ENCODE peak calls at places on chromosomes 1 and 21, in four cellular contexts. One of them, this sample, is unnamed.

GRCh38 chr1:204123376-204123775 is 28.5 kb downstream of the ETNK2 start:
- DNase-seq in K562: peak
- DNase-seq in IMR-90: peak
- DNase-seq in HepG2: no peak
- DNase-seq in this sample: no peak

GRCh38 chr1:64917328-64917861 is 49.0 kb downstream of the JAK1 start:
- DNase-seq in K562: peak
- DNase-seq in IMR-90: peak
- DNase-seq in HepG2: peak
- DNase-seq in this sample: no peak

GRCh38 chr1:64212023-64212422 is 8.6 kb downstream of the UBE2U start:
- DNase-seq in K562: no peak
- DNase-seq in IMR-90: peak
- DNase-seq in HepG2: no peak
- DNase-seq in this sample: no peak

GRCh38 chr1:225114354-225114995 is 185.0 kb downstream of the DNAH14 start:
- DNase-seq in K562: no peak
- DNase-seq in IMR-90: no peak
- DNase-seq in HepG2: no peak
- DNase-seq in this sample: no peak

GRCh38 chr1:160726498-160727391 is 12.3 kb upstream of the SLAMF7 start:
- DNase-seq in K562: peak
- DNase-seq in IMR-90: peak
- DNase-seq in HepG2: peak
- DNase-seq in this sample: no peak

GRCh38 chr1:172547071-172547470 is 14.1 kb downstream of the SUCO start:
- DNase-seq in K562: no peak
- DNase-seq in IMR-90: peak
- DNase-seq in HepG2: no peak
- DNase-seq in this sample: no peak

GRCh38 chr1:222529916-222530315 is 18.0 kb downstream of the HHIPL2 start:
- DNase-seq in K562: no peak
- DNase-seq in IMR-90: no peak
- DNase-seq in HepG2: no peak
- DNase-seq in this sample: no peak

GRCh38 chr1:180310095-180310494 is 80.0 kb downstream of the LHX4 start:
- DNase-seq in K562: no peak
- DNase-seq in IMR-90: peak
- DNase-seq in HepG2: peak
- DNase-seq in this sample: no peak

GRCh38 chr1:29889776-29890175 is 653.5 kb downstream of the PTPRU start:
- DNase-seq in K562: no peak
- DNase-seq in IMR-90: no peak
- DNase-seq in HepG2: no peak
- DNase-seq in this sample: no peak

GRCh38 chr1:177228721-177229088 is 57.9 kb downstream of the BRINP2 start:
- DNase-seq in K562: no peak
- DNase-seq in IMR-90: peak
- DNase-seq in HepG2: no peak
- DNase-seq in this sample: no peak

GRCh38 chr1:207862241-207862787 is 48.6 kb downstream of the CD34 start:
- DNase-seq in K562: no peak
- DNase-seq in IMR-90: peak
- DNase-seq in HepG2: no peak
- DNase-seq in this sample: no peak

GRCh38 chr1:6245086-6245868 is 1.3 kb downstream of the HES3 start:
- DNase-seq in K562: peak
- DNase-seq in IMR-90: peak
- DNase-seq in HepG2: peak
- DNase-seq in this sample: no peak

GRCh38 chr1:165424454-165425283 is 20.3 kb downstream of the RXRG start:
- DNase-seq in K562: no peak
- DNase-seq in IMR-90: no peak
- DNase-seq in HepG2: no peak
- DNase-seq in this sample: no peak

GRCh38 chr1:26785611-26786436 is 1.9 kb upstream of the PIGV start:
- DNase-seq in K562: peak
- DNase-seq in IMR-90: peak
- DNase-seq in HepG2: no peak
- DNase-seq in this sample: no peak

GRCh38 chr1:92817137-92817697 is 14.6 kb upstream of the RPL5 start:
- DNase-seq in K562: no peak
- DNase-seq in IMR-90: no peak
- DNase-seq in HepG2: no peak
- DNase-seq in this sample: no peak

GRCh38 chr1:16250547-16251251 is 13.7 kb upstream of the CPLANE2 start:
- DNase-seq in K562: no peak
- DNase-seq in IMR-90: peak
- DNase-seq in HepG2: no peak
- DNase-seq in this sample: no peak

GRCh38 chr1:38973659-38974437 is 17.2 kb upstream of the AKIRIN1 start:
- DNase-seq in K562: no peak
- DNase-seq in IMR-90: no peak
- DNase-seq in HepG2: no peak
- DNase-seq in this sample: no peak

GRCh38 chr1:228465571-228466146 is 21.5 kb upstream of the RNF187 start:
- DNase-seq in K562: no peak
- DNase-seq in IMR-90: no peak
- DNase-seq in HepG2: no peak
- DNase-seq in this sample: no peak

GRCh38 chr1:18965206-18966173 is 9.0 kb upstream of the IFFO2 start:
- DNase-seq in K562: no peak
- DNase-seq in IMR-90: peak
- DNase-seq in HepG2: no peak
- DNase-seq in this sample: no peak

GRCh38 chr1:239112092-239112491 is 274.3 kb upstream of the CHRM3 start:
- DNase-seq in K562: no peak
- DNase-seq in IMR-90: no peak
- DNase-seq in HepG2: no peak
- DNase-seq in this sample: no peak

GRCh38 chr1:12158362-12159092 is 8.3 kb upstream of the TNFRSF1B start:
- DNase-seq in K562: no peak
- DNase-seq in IMR-90: no peak
- DNase-seq in HepG2: no peak
- DNase-seq in this sample: no peak

GRCh38 chr1:47478090-47478489 is 40.2 kb downstream of the FOXD2 start:
- DNase-seq in K562: no peak
- DNase-seq in IMR-90: no peak
- DNase-seq in HepG2: peak
- DNase-seq in this sample: no peak

GRCh38 chr1:153659175-153659534 is 652 bp downstream of the SNAPIN start:
- DNase-seq in K562: no peak
- DNase-seq in IMR-90: no peak
- DNase-seq in HepG2: no peak
- DNase-seq in this sample: no peak

GRCh38 chr1:212635141-212635601 is 26.6 kb downstream of the ATF3 start:
- DNase-seq in K562: no peak
- DNase-seq in IMR-90: peak
- DNase-seq in HepG2: no peak
- DNase-seq in this sample: peak

GRCh38 chr1:28737245-28738137 is 751 bp downstream of the YTHDF2 start:
- DNase-seq in K562: peak
- DNase-seq in IMR-90: peak
- DNase-seq in HepG2: peak
- DNase-seq in this sample: no peak

GRCh38 chr1:43453442-43454269 is at the start of gene HYI:
- DNase-seq in K562: peak
- DNase-seq in IMR-90: peak
- DNase-seq in HepG2: no peak
- DNase-seq in this sample: peak

GRCh38 chr1:10339815-10340214 is 59.0 kb upstream of the PGD start:
- DNase-seq in K562: peak
- DNase-seq in IMR-90: peak
- DNase-seq in HepG2: no peak
- DNase-seq in this sample: no peak

GRCh38 chr1:85689788-85690404 is 18.3 kb downstream of the ZNHIT6 start:
- DNase-seq in K562: no peak
- DNase-seq in IMR-90: no peak
- DNase-seq in HepG2: no peak
- DNase-seq in this sample: no peak

GRCh38 chr1:177872563-177872900 is 97.3 kb downstream of the SEC16B start:
- DNase-seq in K562: no peak
- DNase-seq in IMR-90: no peak
- DNase-seq in HepG2: peak
- DNase-seq in this sample: no peak

GRCh38 chr1:47533176-47534039 is 95.6 kb downstream of the FOXD2 start:
- DNase-seq in K562: peak
- DNase-seq in IMR-90: peak
- DNase-seq in HepG2: no peak
- DNase-seq in this sample: no peak

GRCh38 chr1:153684892-153685291 is 6.4 kb downstream of the NPR1 start:
- DNase-seq in K562: no peak
- DNase-seq in IMR-90: no peak
- DNase-seq in HepG2: no peak
- DNase-seq in this sample: no peak

GRCh38 chr1:192546596-192547199 is 28.9 kb upstream of the RGS1 start:
- DNase-seq in K562: no peak
- DNase-seq in IMR-90: no peak
- DNase-seq in HepG2: no peak
- DNase-seq in this sample: no peak

GRCh38 chr1:40703316-40703715 is 11.8 kb downstream of the NFYC start:
- DNase-seq in K562: peak
- DNase-seq in IMR-90: peak
- DNase-seq in HepG2: no peak
- DNase-seq in this sample: no peak

GRCh38 chr1:162629651-162630050 is 2.6 kb upstream of the DDR2 start:
- DNase-seq in K562: no peak
- DNase-seq in IMR-90: peak
- DNase-seq in HepG2: no peak
- DNase-seq in this sample: no peak

GRCh38 chr1:36323636-36324321 is at the start of gene EVA1B:
- DNase-seq in K562: peak
- DNase-seq in IMR-90: peak
- DNase-seq in HepG2: peak
- DNase-seq in this sample: no peak

GRCh38 chr21:45997495-45998275 is 16.1 kb downstream of the COL6A1 start:
- DNase-seq in K562: no peak
- DNase-seq in IMR-90: no peak
- DNase-seq in HepG2: no peak
- DNase-seq in this sample: no peak

GRCh38 chr1:47558601-47559593 is 121.1 kb downstream of the FOXD2 start:
- DNase-seq in K562: no peak
- DNase-seq in IMR-90: no peak
- DNase-seq in HepG2: peak
- DNase-seq in this sample: no peak

GRCh38 chr1:110087812-110088738 is 17.6 kb upstream of the ALX3 start:
- DNase-seq in K562: peak
- DNase-seq in IMR-90: peak
- DNase-seq in HepG2: peak
- DNase-seq in this sample: no peak

GRCh38 chr1:219790834-219791615 is 137.3 kb downstream of the SLC30A10 start:
- DNase-seq in K562: no peak
- DNase-seq in IMR-90: peak
- DNase-seq in HepG2: no peak
- DNase-seq in this sample: no peak

GRCh38 chr1:65417729-65418128 is 2.7 kb upstream of the LEPR start:
- DNase-seq in K562: peak
- DNase-seq in IMR-90: no peak
- DNase-seq in HepG2: no peak
- DNase-seq in this sample: no peak

GRCh38 chr21:19853709-19854575 is 1144.3 kb upstream of the NCAM2 start:
- DNase-seq in K562: peak
- DNase-seq in IMR-90: no peak
- DNase-seq in HepG2: no peak
- DNase-seq in this sample: no peak
- TF ChIP-seq BHLHE40 in K562: no peak
- TF ChIP-seq BHLHE40 in IMR-90: no peak
- TF ChIP-seq BHLHE40 in HepG2: no peak
- TF ChIP-seq BHLHE40 in this sample: no peak

GRCh38 chr1:201430790-201431189 is 9.3 kb upstream of the TNNI1 start:
- DNase-seq in K562: no peak
- DNase-seq in IMR-90: no peak
- DNase-seq in HepG2: no peak
- DNase-seq in this sample: no peak
- H3K9ac ChIP-seq in K562: no peak
- H3K9ac ChIP-seq in IMR-90: no peak
- H3K9ac ChIP-seq in HepG2: no peak
- H3K9ac ChIP-seq in this sample: no peak

DNA sequence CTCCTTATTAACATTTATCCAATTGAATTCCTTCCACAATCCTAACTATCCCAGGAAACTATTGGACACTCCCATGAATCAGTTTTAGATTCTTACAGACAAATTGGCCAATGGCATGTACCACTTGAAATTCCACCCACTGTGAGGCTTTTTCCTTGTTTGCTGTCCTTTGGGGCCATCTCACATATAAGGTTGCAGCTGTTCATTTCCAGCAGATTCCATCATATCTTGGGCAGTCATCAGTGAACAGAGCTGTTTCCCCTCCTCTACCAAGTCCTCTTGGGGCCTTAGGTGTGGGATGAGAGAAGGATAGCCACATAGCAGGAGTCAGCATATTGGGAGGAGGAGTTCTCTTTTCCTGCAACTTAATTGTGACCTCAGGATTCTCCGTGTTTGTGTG is 109.1 kb downstream of the HHAT start:
- DNase-seq in K562: no peak
- DNase-seq in IMR-90: peak
- DNase-seq in HepG2: no peak
- DNase-seq in this sample: no peak
- TF ChIP-seq BHLHE40 in K562: no peak
- TF ChIP-seq BHLHE40 in IMR-90: no peak
- TF ChIP-seq BHLHE40 in HepG2: no peak
- TF ChIP-seq BHLHE40 in this sample: no peak

GRCh38 chr1:58402444-58402843 is 144.1 kb downstream of the OMA1 start:
- DNase-seq in K562: no peak
- DNase-seq in IMR-90: peak
- DNase-seq in HepG2: no peak
- DNase-seq in this sample: no peak
- H3K9ac ChIP-seq in K562: no peak
- H3K9ac ChIP-seq in IMR-90: no peak
- H3K9ac ChIP-seq in HepG2: no peak
- H3K9ac ChIP-seq in this sample: no peak

GRCh38 chr1:32255072-32256071 is 4.3 kb downstream of the LCK start:
- DNase-seq in K562: no peak
- DNase-seq in IMR-90: no peak
- DNase-seq in HepG2: peak
- DNase-seq in this sample: no peak
- TF ChIP-seq BHLHE40 in K562: no peak
- TF ChIP-seq BHLHE40 in IMR-90: no peak
- TF ChIP-seq BHLHE40 in HepG2: peak
- TF ChIP-seq BHLHE40 in this sample: no peak

DNA sequence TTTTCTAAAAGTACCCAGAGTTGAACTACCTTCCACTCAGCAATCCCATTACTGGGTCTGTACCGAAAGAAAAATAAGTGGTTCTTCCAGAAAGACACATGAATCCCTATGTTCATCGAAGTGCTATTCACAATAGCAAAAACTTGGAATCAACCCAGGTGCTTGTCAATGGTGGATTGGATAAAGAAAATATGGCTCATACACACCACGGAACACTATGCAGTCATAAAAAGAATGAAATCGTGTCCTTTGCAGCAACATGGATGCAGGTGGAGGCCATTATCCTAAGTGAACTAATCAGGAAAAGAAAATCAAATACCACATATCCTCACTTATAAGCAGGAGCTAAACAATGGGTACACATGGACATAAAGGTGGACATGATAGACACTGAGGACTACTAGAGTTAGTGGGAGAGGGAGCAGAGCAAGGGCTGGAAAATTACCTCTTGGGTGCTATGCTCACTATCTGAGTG is 32.9 kb upstream of the JUN start:
- DNase-seq in K562: no peak
- DNase-seq in IMR-90: peak
- DNase-seq in HepG2: no peak
- DNase-seq in this sample: no peak
- H3K9ac ChIP-seq in K562: peak
- H3K9ac ChIP-seq in IMR-90: peak
- H3K9ac ChIP-seq in HepG2: peak
- H3K9ac ChIP-seq in this sample: peak